ENCODE peak calls at places on chromosomes 13 and 19, in eight cellular contexts. C, V, H, L, S, F, Y and T are unnamed samples.
A peak's percentile ranks its signal among the peaks of the same experiment; 100 is the strongest.

GRCh38 chr13:99962242-99962641 is 9.3 kb downstream of the ZIC5 start:
- DNase-seq in L (no peak), V (no peak), F (no peak), S (no peak), C (no peak), Y (no peak), H (no peak), T (no peak)

GRCh38 chr19:16244091-16244490 is 46.4 kb downstream of the AP1M1 start:
- DNase-seq in S (no peak), C (no peak), V (no peak), L (no peak), F (no peak), H (no peak), Y (no peak), T (no peak)

GRCh38 chr19:30029721-30030510 is 87.9 kb downstream of the URI1 start:
- DNase-seq in V (peak; percentile 30), H (no peak), Y (peak; percentile 73), S (no peak), F (no peak), C (peak; percentile 32), L (peak; percentile 54), T (no peak)

GRCh38 chr13:81929988-81930387 is 1589.1 kb upstream of the SPRY2 start:
- DNase-seq in H (no peak), S (peak; percentile 18), Y (no peak), F (no peak), V (no peak), L (no peak), C (peak; percentile 0), T (no peak)

GRCh38 chr13:109813663-109814062 is 27.3 kb upstream of the IRS2 start:
- DNase-seq in H (no peak), Y (no peak), C (no peak), V (no peak), S (no peak), F (no peak), L (no peak), T (no peak)

GRCh38 chr13:52070929-52071523 is 46.5 kb downstream of the UTP14C start:
- DNase-seq in V (no peak), Y (peak; percentile 27), C (peak; percentile 25), L (peak; percentile 51), H (no peak), S (no peak), F (peak; percentile 0), T (no peak)

GRCh38 chr19:37227996-37228395 is 10.0 kb downstream of the ZNF383 start:
- DNase-seq in S (no peak), C (no peak), L (no peak), H (no peak), F (no peak), Y (no peak), V (no peak), T (no peak)

GRCh38 chr13:107441279-107441678 is 774.1 kb downstream of the LIG4 start:
- DNase-seq in L (no peak), C (peak; percentile 11), H (no peak), S (no peak), F (no peak), Y (peak; percentile 70), V (no peak), T (no peak)

GRCh38 chr19:19217110-19217509 is 5.4 kb downstream of the NCAN start:
- DNase-seq in H (no peak), L (no peak), V (no peak), S (no peak), Y (peak; percentile 29), F (no peak), C (no peak), T (no peak)

GRCh38 chr13:23180711-23181110 is at the start of gene SGCG:
- DNase-seq in F (no peak), H (no peak), C (no peak), L (no peak), V (no peak), Y (no peak), S (no peak), T (no peak)

GRCh38 chr13:111485491-111486250 is 165.2 kb downstream of the TEX29 start:
- DNase-seq in C (no peak), H (no peak), F (no peak), S (no peak), V (no peak), L (no peak), Y (no peak), T (no peak)

GRCh38 chr13:105327727-105328126 is 1207.7 kb downstream of the EFNB2 start:
- DNase-seq in V (no peak), H (no peak), F (no peak), L (no peak), C (no peak), Y (peak; percentile 32), S (no peak), T (no peak)

GRCh38 chr19:31350033-31350692 is 927 bp upstream of the TSHZ3 start:
- DNase-seq in V (no peak), C (no peak), S (no peak), Y (no peak), H (peak; percentile 55), F (no peak), L (no peak), T (no peak)

GRCh38 chr13:46633416-46633815 is 80.4 kb downstream of the LRCH1 start:
- DNase-seq in Y (peak; percentile 66), V (no peak), L (no peak), F (no peak), H (no peak), S (no peak), C (peak; percentile 30), T (no peak)

GRCh38 chr19:18939922-18940775 is 868 bp downstream of the HOMER3 start:
- DNase-seq in Y (no peak), V (no peak), F (no peak), C (peak; percentile 84), S (peak; percentile 80), L (no peak), H (peak; percentile 61), T (no peak)

GRCh38 chr19:19067276-19068072 is 3.7 kb downstream of the SLC25A42 start:
- DNase-seq in Y (no peak), F (no peak), C (no peak), S (no peak), L (no peak), V (no peak), H (no peak), T (peak; percentile 15)

GRCh38 chr19:18298601-18299000 is 17.2 kb upstream of the JUND start:
- DNase-seq in Y (no peak), V (no peak), F (no peak), C (no peak), L (no peak), S (no peak), H (no peak), T (no peak)

GRCh38 chr13:42369071-42369795 is 97.3 kb downstream of the AKAP11 start:
- DNase-seq in S (no peak), L (peak; percentile 78), C (no peak), H (no peak), V (no peak), Y (no peak), F (no peak), T (no peak)

GRCh38 chr13:100724568-100724967 is 50.0 kb upstream of the TMTC4 start:
- DNase-seq in V (no peak), Y (no peak), L (no peak), S (no peak), C (no peak), H (no peak), F (no peak), T (no peak)

GRCh38 chr13:97568850-97569249 is 134.9 kb downstream of the RAP2A start:
- DNase-seq in C (no peak), F (no peak), V (no peak), S (no peak), Y (no peak), L (no peak), H (no peak), T (no peak)

GRCh38 chr19:47518139-47518538 is 3.3 kb upstream of the NAPA start:
- DNase-seq in H (no peak), S (no peak), F (no peak), L (peak; percentile 89), V (peak; percentile 75), Y (no peak), C (no peak), T (peak; percentile 61)

GRCh38 chr13:40190656-40191100 is 475.8 kb downstream of the FOXO1 start:
- DNase-seq in Y (peak; percentile 84), S (peak; percentile 57), C (peak; percentile 84), L (peak; percentile 87), H (peak; percentile 53), V (no peak), F (peak; percentile 31), T (peak; percentile 68)

GRCh38 chr19:19657397-19657783 is 6.1 kb downstream of the ATP13A1 start:
- DNase-seq in S (no peak), Y (no peak), F (no peak), C (no peak), V (no peak), L (no peak), H (no peak), T (no peak)

GRCh38 chr13:82370306-82370705 is 1512.0 kb downstream of the SLITRK1 start:
- DNase-seq in H (no peak), S (no peak), C (peak; percentile 3), Y (no peak), V (no peak), L (no peak), F (no peak), T (no peak)

GRCh38 chr19:16156904-16157303 is 13.4 kb downstream of the HSH2D start:
- DNase-seq in F (no peak), L (no peak), C (no peak), H (no peak), Y (no peak), V (no peak), S (no peak), T (no peak)

GRCh38 chr13:99977912-99978780 is 3.4 kb upstream of the ZIC2 start:
- DNase-seq in Y (no peak), V (no peak), L (peak; percentile 39), F (no peak), C (no peak), H (no peak), S (no peak), T (no peak)

GRCh38 chr19:28883241-28883693 is 329.7 kb downstream of the UQCRFS1 start:
- DNase-seq in F (no peak), C (no peak), H (peak; percentile 32), Y (no peak), L (no peak), S (no peak), V (no peak), T (no peak)

GRCh38 chr13:33450956-33451709 is 165.6 kb upstream of the STARD13 start:
- DNase-seq in F (no peak), V (no peak), Y (no peak), H (no peak), L (no peak), C (no peak), S (no peak), T (no peak)

GRCh38 chr13:30711375-30711774 is 24.0 kb upstream of the ALOX5AP start:
- DNase-seq in L (no peak), F (no peak), C (no peak), Y (peak; percentile 85), V (no peak), S (no peak), H (no peak), T (no peak)

GRCh38 chr13:109657395-109657794 is 129.0 kb downstream of the IRS2 start:
- DNase-seq in S (no peak), F (no peak), L (no peak), Y (no peak), C (no peak), V (no peak), H (no peak), T (no peak)

GRCh38 chr19:1239796-1240737 is 1.5 kb upstream of the ATP5F1D start:
- DNase-seq in F (peak; percentile 90), V (peak; percentile 96), Y (peak; percentile 67), C (peak; percentile 87), S (peak; percentile 94), L (peak; percentile 93), H (peak; percentile 93), T (peak; percentile 97)

GRCh38 chr13:44298314-44298713 is 75.3 kb upstream of the SERP2 start:
- DNase-seq in V (no peak), H (no peak), Y (no peak), S (no peak), C (no peak), L (no peak), F (no peak), T (no peak)

GRCh38 chr19:41478171-41478570 is 35.2 kb downstream of the ERICH4 start:
- DNase-seq in S (no peak), Y (no peak), C (no peak), F (no peak), V (no peak), L (no peak), H (peak; percentile 31), T (no peak)